ENCODE peak calls at places on chromosomes 5 and 9, in seven cellular contexts. A is lower lobe of right lung, C is body of pancreas, Q is bronchial epithelial cell, W is heart left ventricle, Z is adrenal gland, P is cardiac muscle cell. S is an unnamed sample.
A peak's percentile ranks its signal among the peaks of the same experiment; 100 is the strongest.

GRCh38 chr9:137878146-137878941 is 762 bp downstream of the CACNA1B start:
- DNase-seq in Z (no peak), W (no peak), Q (no peak), C (no peak), A (peak; percentile 36), P (peak; percentile 85), S (no peak)

GRCh38 chr5:62376064-62376463 is 27.6 kb downstream of the DIMT1 start:
- DNase-seq in P (no peak), C (no peak), W (no peak), Q (peak; percentile 76), A (no peak), Z (no peak), S (no peak)

GRCh38 chr9:72839140-72839539 is 113.7 kb downstream of the ALDH1A1 start:
- DNase-seq in P (no peak), C (no peak), W (no peak), Q (peak; percentile 37), A (no peak), Z (no peak), S (no peak)

GRCh38 chr5:83375049-83375710 is 96.4 kb upstream of the VCAN start:
- DNase-seq in Q (no peak), P (no peak), Z (no peak), W (no peak), A (no peak), C (no peak), S (no peak)

GRCh38 chr9:96047741-96048115 is 172.2 kb downstream of the ERCC6L2 start:
- DNase-seq in A (no peak), Z (no peak), C (no peak), W (no peak), P (peak; percentile 20), Q (no peak), S (no peak)

GRCh38 chr9:80650964-80651555 is 1038.3 kb downstream of the TLE1 start:
- DNase-seq in W (no peak), A (no peak), C (no peak), Q (peak; percentile 38), P (no peak), Z (peak; percentile 17), S (no peak)

GRCh38 chr5:35345222-35345621 is 114.9 kb upstream of the PRLR start:
- DNase-seq in A (no peak), W (no peak), P (no peak), C (no peak), Z (no peak), Q (no peak), S (no peak)

GRCh38 chr9:112048924-112049785 is 125.9 kb downstream of the SUSD1 start:
- DNase-seq in P (no peak), C (no peak), A (no peak), Q (no peak), Z (no peak), W (no peak), S (no peak)

GRCh38 chr5:154315756-154316155 is 125.2 kb downstream of the GALNT10 start:
- DNase-seq in W (no peak), Q (no peak), C (no peak), Z (no peak), P (no peak), A (no peak), S (no peak)

GRCh38 chr5:150376799-150377771 is 19.6 kb downstream of the TCOF1 start:
- DNase-seq in C (no peak), W (no peak), P (peak; percentile 20), Z (no peak), Q (no peak), A (no peak), S (no peak)

GRCh38 chr9:120291050-120291449 is 288.9 kb downstream of the CDK5RAP2 start:
- DNase-seq in A (no peak), C (no peak), Q (no peak), W (no peak), Z (no peak), P (no peak), S (no peak)

GRCh38 chr5:160262665-160263064 is 33.4 kb downstream of the FABP6 start:
- DNase-seq in W (peak; percentile 51), A (no peak), Q (no peak), Z (no peak), C (no peak), P (no peak), S (no peak)

GRCh38 chr5:92749943-92750342 is 831.1 kb downstream of the NR2F1-AS1 start:
- DNase-seq in Z (no peak), A (no peak), C (no peak), P (no peak), W (no peak), Q (peak; percentile 87), S (no peak)

GRCh38 chr5:165616550-165617430 is 2111.4 kb downstream of the MAT2B start:
- DNase-seq in Q (no peak), Z (no peak), W (no peak), C (no peak), A (no peak), P (no peak), S (no peak)

GRCh38 chr9:102072061-102072764 is 333.8 kb upstream of the GRIN3A start:
- DNase-seq in A (no peak), Q (no peak), C (no peak), P (no peak), Z (no peak), W (no peak), S (no peak)

DNA sequence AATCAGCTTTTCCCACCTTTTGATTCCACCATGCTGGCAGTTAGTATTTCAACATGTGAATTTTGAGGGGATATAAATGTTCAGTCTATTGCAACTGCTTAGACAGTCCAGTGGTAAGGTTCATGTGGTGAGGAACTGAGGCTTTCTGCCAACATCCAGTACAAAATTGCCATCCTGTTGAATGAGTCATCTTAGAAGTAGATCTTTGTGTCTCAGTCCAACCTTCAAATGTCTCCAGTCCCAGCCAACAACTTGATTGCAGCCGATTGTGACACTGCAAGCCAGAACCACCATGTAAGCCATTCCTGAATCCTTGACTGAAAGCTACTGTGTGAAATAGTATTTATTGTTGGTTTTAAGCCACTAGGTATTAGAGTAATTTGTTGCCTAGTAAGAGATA is 331.5 kb upstream of the GRIN3A start:
- DNase-seq in C (no peak), Q (peak; percentile 7), P (no peak), Z (peak; percentile 83), W (no peak), A (no peak), S (no peak)
- H3K27me3 ChIP-seq in C (no peaks in the 10 kb centered on the region), Q (no peaks in the 10 kb centered on the region), P (no peaks in the 10 kb centered on the region), Z (no peaks in the 10 kb centered on the region), W (no peaks in the 10 kb centered on the region), A (no peaks in the 10 kb centered on the region), S (no peaks in the 10 kb centered on the region)

GRCh38 chr9:97845130-97845529 is 7.9 kb upstream of the FOXE1 start:
- DNase-seq in W (no peak), A (no peak), P (no peak), Q (no peak), C (no peak), Z (no peak), S (no peak)
- H3K27me3 ChIP-seq in W (peaks cover 94% of the 10 kb centered on the region), A (peaks cover 70% of the 10 kb centered on the region), P (peaks cover 82% of the 10 kb centered on the region), Q (peaks cover 35% of the 10 kb centered on the region), C (no peaks in the 10 kb centered on the region), Z (peaks cover 50% of the 10 kb centered on the region), S (no peaks in the 10 kb centered on the region)

GRCh38 chr9:134267305-134268265 is 58.7 kb upstream of the RXRA start:
- DNase-seq in P (peak; percentile 54), W (peak; percentile 65), C (no peak), Z (peak; percentile 86), Q (no peak), A (no peak), S (no peak)
- H3K27me3 ChIP-seq in P (no peaks in the 10 kb centered on the region), W (peaks cover 26% of the 10 kb centered on the region), C (no peaks in the 10 kb centered on the region), Z (peaks cover 4% of the 10 kb centered on the region), Q (peaks cover 3% of the 10 kb centered on the region), A (peaks cover 24% of the 10 kb centered on the region), S (no peaks in the 10 kb centered on the region)

DNA sequence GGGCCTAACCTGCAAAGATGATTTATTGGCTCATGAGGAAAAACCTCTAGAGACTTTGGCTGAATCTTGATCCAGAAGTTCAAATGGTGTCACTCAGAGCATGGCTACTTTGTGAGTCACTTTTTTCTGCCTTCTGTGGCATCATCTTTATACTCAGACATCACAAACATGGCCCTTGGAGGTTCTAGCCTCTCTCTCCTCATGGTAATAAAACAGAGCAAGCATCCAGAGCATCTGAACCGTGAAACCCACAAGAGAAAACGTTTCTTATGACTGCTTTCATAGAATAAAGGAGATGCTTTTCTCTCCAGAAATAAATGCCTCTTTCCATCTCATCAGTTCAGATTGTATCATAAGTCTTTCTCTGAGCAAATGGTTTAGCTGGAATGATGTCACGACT is 780.3 kb downstream of the KCTD16 start:
- DNase-seq in Q (no peak), Z (no peak), A (no peak), P (no peak), W (no peak), C (no peak), S (no peak)
- H3K27me3 ChIP-seq in Q (no peaks in the 10 kb centered on the region), Z (no peaks in the 10 kb centered on the region), A (no peaks in the 10 kb centered on the region), P (no peaks in the 10 kb centered on the region), W (no peaks in the 10 kb centered on the region), C (no peaks in the 10 kb centered on the region), S (no peaks in the 10 kb centered on the region)

GRCh38 chr5:3606121-3606831 is 10.6 kb downstream of the IRX1 start:
- DNase-seq in A (no peak), Z (no peak), W (no peak), P (no peak), Q (no peak), C (no peak), S (no peak)
- H3K27me3 ChIP-seq in A (peaks cover 62% of the 10 kb centered on the region), Z (peaks cover 38% of the 10 kb centered on the region), W (peaks cover 67% of the 10 kb centered on the region), P (peaks cover 41% of the 10 kb centered on the region), Q (no peaks in the 10 kb centered on the region), C (no peaks in the 10 kb centered on the region), S (no peaks in the 10 kb centered on the region)

DNA sequence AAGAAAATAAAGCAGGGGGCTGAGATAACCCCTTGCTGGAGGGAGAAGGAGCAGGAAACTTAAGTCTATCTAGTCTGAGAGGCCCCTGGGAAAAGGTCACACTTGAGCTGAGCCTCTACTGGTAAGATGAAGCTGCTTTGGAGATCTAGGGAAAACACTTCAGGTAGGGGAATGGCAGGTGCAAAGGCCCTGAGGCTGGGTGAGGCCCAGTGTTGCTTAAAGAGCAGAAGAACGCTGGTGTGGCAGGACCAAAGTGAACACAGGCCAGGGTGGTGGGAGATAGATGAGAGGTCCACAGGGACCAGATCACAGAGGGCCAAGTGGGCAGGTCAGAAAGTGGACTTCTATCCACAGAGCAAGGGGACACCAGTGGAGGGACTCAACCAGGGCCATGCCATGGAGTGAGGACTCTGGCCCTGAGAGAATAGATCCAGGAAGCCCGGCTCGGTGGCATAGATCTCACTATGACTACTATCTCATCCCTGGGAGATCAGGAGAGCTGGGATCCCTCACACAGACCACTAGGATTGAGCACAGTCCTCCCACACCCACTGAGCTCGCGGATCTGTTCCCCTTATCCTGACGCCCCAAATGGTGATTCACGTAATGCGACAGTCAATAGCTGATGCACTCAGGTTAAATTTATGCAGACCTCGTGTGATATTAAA is 17.6 kb upstream of the NEURL1B start:
- DNase-seq in W (no peak), Z (no peak), P (no peak), A (no peak), Q (no peak), C (no peak), S (no peak)
- H3K27me3 ChIP-seq in W (no peaks in the 10 kb centered on the region), Z (no peaks in the 10 kb centered on the region), P (no peaks in the 10 kb centered on the region), A (no peaks in the 10 kb centered on the region), Q (no peaks in the 10 kb centered on the region), C (no peaks in the 10 kb centered on the region), S (no peaks in the 10 kb centered on the region)

DNA sequence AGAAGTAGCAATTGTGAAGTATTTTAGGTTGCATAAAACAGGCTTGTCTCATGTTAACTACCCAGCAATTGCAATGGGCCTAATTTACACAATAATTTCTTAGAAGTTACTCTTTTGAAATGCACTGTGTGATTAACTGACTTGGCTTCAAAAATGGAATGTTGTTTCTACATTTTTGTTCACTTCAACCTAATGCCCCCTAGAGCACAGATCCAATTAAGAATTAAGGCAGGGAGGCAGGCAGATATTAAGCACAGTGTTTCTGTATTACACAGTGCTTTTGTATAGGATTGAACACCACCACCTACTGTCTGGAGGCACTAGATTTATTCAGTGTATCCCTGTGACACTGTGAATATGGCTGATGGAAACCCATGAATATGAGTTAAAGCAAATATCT is 302.1 kb downstream of the FBXL17 start:
- DNase-seq in P (no peak), Q (no peak), A (no peak), C (no peak), Z (no peak), W (no peak), S (no peak)
- H3K27me3 ChIP-seq in P (no peaks in the 10 kb centered on the region), Q (no peaks in the 10 kb centered on the region), A (no peaks in the 10 kb centered on the region), C (no peaks in the 10 kb centered on the region), Z (no peaks in the 10 kb centered on the region), W (no peaks in the 10 kb centered on the region), S (no peaks in the 10 kb centered on the region)

S was measured in Karpas-422.